ENCODE peak calls at places on chromosomes 3 and 15, in ten cellular contexts. T is IMR-90, E is kidney, Q is MM.1S, K is neural progenitor cell, B is SJSA1, S is pancreas, A is lung, G is tibial artery, Y is ovary. V is an unnamed sample.
A peak's percentile ranks its signal among the peaks of the same experiment; 100 is the strongest.

GRCh38 chr15:73956276-73957086 is 30.2 kb downstream of the LOXL1 start:
- DNase-seq in T (peak; percentile 92), E (peak; percentile 92), Q (no peak), K (no peak), B (peak; percentile 92), S (no peak), A (no peak), G (peak; percentile 60), Y (peak; percentile 23), V (peak; percentile 97)

GRCh38 chr3:169999433-169999832 is 32.8 kb downstream of the SEC62 start:
- DNase-seq in T (no peak), E (no peak), Q (no peak), K (no peak), B (no peak), S (no peak), A (no peak), G (no peak), Y (no peak), V (no peak)

GRCh38 chr3:182902236-182902635 is 78.1 kb downstream of the DCUN1D1 start:
- DNase-seq in T (no peak), E (no peak), Q (no peak), K (no peak), B (no peak), S (no peak), A (no peak), G (no peak), Y (no peak), V (no peak)

GRCh38 chr3:43953814-43954241 is 263.1 kb downstream of the ABHD5 start:
- DNase-seq in T (peak; percentile 24), E (no peak), Q (no peak), K (no peak), B (no peak), S (no peak), A (no peak), G (no peak), Y (no peak), V (no peak)

GRCh38 chr3:28150465-28151206 is 90.8 kb upstream of the CMC1 start:
- DNase-seq in T (no peak), E (no peak), Q (no peak), K (no peak), B (no peak), S (no peak), A (no peak), G (no peak), Y (no peak), V (no peak)

GRCh38 chr3:59451041-59451763 is 401.4 kb upstream of the CFAP20DC start:
- DNase-seq in T (no peak), E (no peak), Q (peak; percentile 98), K (no peak), B (no peak), S (no peak), A (peak; percentile 34), G (no peak), Y (no peak), V (peak; percentile 68)

GRCh38 chr3:14880486-14881179 is 61.9 kb downstream of the FGD5 start:
- DNase-seq in T (no peak), E (no peak), Q (no peak), K (no peak), B (no peak), S (no peak), A (no peak), G (no peak), Y (no peak), V (no peak)

GRCh38 chr3:42071720-42072582 is 19.2 kb upstream of the TRAK1 start:
- DNase-seq in T (peak; percentile 75), E (peak; percentile 79), Q (peak; percentile 85), K (peak; percentile 44), B (peak; percentile 68), S (peak; percentile 73), A (peak; percentile 45), G (peak; percentile 76), Y (peak; percentile 63), V (peak; percentile 82)

GRCh38 chr15:85649372-85649771 is 145.4 kb downstream of the KLHL25 start:
- DNase-seq in T (peak; percentile 90), E (no peak), Q (no peak), K (no peak), B (no peak), S (no peak), A (peak; percentile 38), G (no peak), Y (no peak), V (peak; percentile 47)

DNA sequence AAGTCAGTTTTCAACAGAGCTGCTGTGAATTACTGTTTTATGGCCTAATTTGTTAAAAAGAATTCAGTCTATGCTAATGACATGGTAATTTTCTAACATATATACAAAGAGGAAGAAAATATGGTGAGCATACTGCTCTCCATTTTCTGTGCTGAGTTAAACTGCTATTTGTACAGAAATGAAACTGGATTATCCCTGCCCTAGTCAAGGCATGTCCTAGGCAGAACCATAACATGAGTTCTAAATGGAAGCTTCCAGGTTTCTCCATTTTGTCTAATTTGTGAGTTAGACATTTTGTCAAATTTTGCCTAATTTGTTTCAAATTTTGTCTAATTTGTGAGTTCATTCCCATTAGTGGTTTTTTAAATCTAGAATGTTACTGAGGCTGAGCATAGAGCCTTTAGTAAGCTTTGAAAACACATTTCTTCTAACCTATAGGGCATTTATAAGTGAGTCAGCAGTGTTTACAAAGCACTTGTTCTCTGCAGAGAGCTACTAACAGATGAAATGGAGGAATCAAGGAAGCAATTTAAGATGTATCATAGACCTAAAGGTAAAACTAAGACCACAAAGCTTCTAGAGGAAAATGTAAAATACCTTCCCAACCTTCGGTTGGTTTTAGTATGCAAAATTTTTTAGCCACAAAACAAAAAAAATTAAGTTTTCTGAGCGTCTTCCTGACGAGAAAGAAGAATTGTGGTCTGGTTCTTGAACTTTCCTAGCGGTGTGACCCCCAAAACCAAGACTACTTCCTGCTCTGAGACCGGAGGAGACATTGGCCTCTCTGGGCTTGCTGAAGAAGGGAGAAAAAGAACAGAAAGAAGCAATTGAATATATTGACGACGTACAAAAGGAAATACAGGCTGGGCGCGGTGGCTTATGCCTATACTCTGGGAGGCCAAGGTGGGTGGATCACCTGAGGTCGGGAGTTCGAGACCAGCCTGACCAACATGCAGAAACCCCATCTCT is 9.8 kb downstream of the P2RY14 start:
- DNase-seq in T (peak; percentile 28), E (no peak), Q (no peak), K (no peak), B (no peak), S (no peak), A (no peak), G (no peak), Y (no peak), V (no peak)
- H3K4me1 ChIP-seq in T (peaks cover 2% of the 10 kb centered on the region), E (no peaks in the 10 kb centered on the region), Q (peaks cover 10% of the 10 kb centered on the region), K (no peaks in the 10 kb centered on the region), B (peaks cover 43% of the 10 kb centered on the region), S (no peaks in the 10 kb centered on the region), A (no peaks in the 10 kb centered on the region), G (no peaks in the 10 kb centered on the region), Y (no peaks in the 10 kb centered on the region), V (no peaks in the 10 kb centered on the region)

GRCh38 chr15:55562601-55563000 is 25.5 kb downstream of the PYGO1 start:
- DNase-seq in T (no peak), E (no peak), Q (no peak), K (no peak), B (no peak), S (no peak), A (no peak), G (no peak), Y (no peak), V (no peak)
- H3K4me1 ChIP-seq in T (no peaks in the 10 kb centered on the region), E (no peaks in the 10 kb centered on the region), Q (no peaks in the 10 kb centered on the region), K (no peaks in the 10 kb centered on the region), B (no peaks in the 10 kb centered on the region), S (no peaks in the 10 kb centered on the region), A (no peaks in the 10 kb centered on the region), G (no peaks in the 10 kb centered on the region), Y (no peaks in the 10 kb centered on the region), V (no peaks in the 10 kb centered on the region)

GRCh38 chr15:98144388-98144787 is 183.9 kb downstream of the ARRDC4 start:
- DNase-seq in T (no peak), E (no peak), Q (no peak), K (no peak), B (no peak), S (no peak), A (no peak), G (no peak), Y (no peak), V (peak; percentile 58)
- H3K4me1 ChIP-seq in T (no peaks in the 10 kb centered on the region), E (no peaks in the 10 kb centered on the region), Q (no peaks in the 10 kb centered on the region), K (no peaks in the 10 kb centered on the region), B (no peaks in the 10 kb centered on the region), S (no peaks in the 10 kb centered on the region), A (peaks cover 2% of the 10 kb centered on the region), G (no peaks in the 10 kb centered on the region), Y (no peaks in the 10 kb centered on the region), V (peaks cover 13% of the 10 kb centered on the region)

GRCh38 chr3:10010546-10011465 is 15.4 kb upstream of the FANCD2 start:
- DNase-seq in T (peak; percentile 81), E (peak; percentile 98), Q (peak; percentile 93), K (peak; percentile 97), B (peak; percentile 94), S (peak; percentile 99), A (peak; percentile 97), G (peak; percentile 95), Y (peak; percentile 96), V (peak; percentile 93)

GRCh38 chr3:10012106-10012505 is 14.1 kb upstream of the FANCD2 start:
- DNase-seq in T (no peak), E (no peak), Q (no peak), K (no peak), B (no peak), S (no peak), A (no peak), G (no peak), Y (no peak), V (no peak)

GRCh38 chr3:10015476-10015904 is 10.7 kb upstream of the FANCD2 start:
- DNase-seq in T (peak; percentile 97), E (peak; percentile 90), Q (no peak), K (no peak), B (peak; percentile 70), S (no peak), A (peak; percentile 87), G (peak; percentile 92), Y (peak; percentile 95), V (peak; percentile 62)

GRCh38 chr3:10008588-10009344 is 17.5 kb upstream of the FANCD2 start:
- DNase-seq in T (peak; percentile 68), E (peak; percentile 91), Q (peak; percentile 79), K (peak; percentile 90), B (peak; percentile 66), S (peak; percentile 97), A (peak; percentile 86), G (peak; percentile 88), Y (peak; percentile 92), V (peak; percentile 55)

GRCh38 chr3:10011644-10012043 is 14.6 kb upstream of the FANCD2 start:
- DNase-seq in T (no peak), E (no peak), Q (no peak), K (no peak), B (no peak), S (no peak), A (no peak), G (no peak), Y (no peak), V (no peak)
- H3K4me1 ChIP-seq in T (peaks cover 17% of the 10 kb centered on the region), E (peaks cover 7% of the 10 kb centered on the region), Q (peaks cover 14% of the 10 kb centered on the region), K (peaks cover 7% of the 10 kb centered on the region), B (peaks cover 23% of the 10 kb centered on the region), S (no peaks in the 10 kb centered on the region), A (peaks cover 17% of the 10 kb centered on the region), G (no peaks in the 10 kb centered on the region), Y (peaks cover 14% of the 10 kb centered on the region), V (peaks cover 29% of the 10 kb centered on the region)